ENCODE peak calls at places on chromosomes 11 and 22, in eight cellular contexts. G is CD8-positive, alpha-beta memory T cell; I is spleen; J is adrenal gland; F is H1; C is CD4-positive, alpha-beta T cell; V is HCT116; T is upper lobe of right lung. E is an unnamed sample. For H3K9me3, the result is how much of the 10 kb centered on the place peaks cover.

GRCh38 chr22:38760477-38761201 is 4.8 kb upstream of the SUN2 start:
- DNase-seq in G (no peak), I (no peak), J (no peak), F (no peak), C (no peak), V (no peak), T (no peak), E (no peak)

GRCh38 chr11:8649361-8649760 is 33.1 kb downstream of the TRIM66 start:
- DNase-seq in G (no peak), I (no peak), J (no peak), F (no peak), C (no peak), V (no peak), T (no peak), E (no peak)

GRCh38 chr22:27531782-27532530 is 269.6 kb downstream of the MN1 start:
- DNase-seq in G (no peak), I (no peak), J (no peak), F (no peak), C (no peak), V (no peak), T (no peak), E (no peak)

GRCh38 chr11:57493507-57494503 is 21.7 kb downstream of the SLC43A1 start:
- DNase-seq in G (peak), I (peak), J (peak), F (peak), C (peak), V (peak), T (peak), E (peak)

GRCh38 chr11:33575311-33575710 is 125.3 kb downstream of the C11orf91 start:
- DNase-seq in G (no peak), I (no peak), J (no peak), F (no peak), C (no peak), V (no peak), T (no peak), E (no peak)

GRCh38 chr22:43957871-43958270 is 2.6 kb downstream of the SAMM50 start:
- DNase-seq in G (no peak), I (no peak), J (peak), F (no peak), C (no peak), V (no peak), T (peak), E (no peak)

GRCh38 chr11:92702771-92703170 is 266.7 kb upstream of the MTNR1B start:
- DNase-seq in G (no peak), I (no peak), J (no peak), F (no peak), C (no peak), V (no peak), T (no peak), E (no peak)

GRCh38 chr11:61868601-61869476 is 22.5 kb downstream of the FADS3 start:
- DNase-seq in G (no peak), I (no peak), J (no peak), F (no peak), C (no peak), V (no peak), T (no peak), E (no peak)

GRCh38 chr11:680970-681369 is 14.1 kb downstream of the DEAF1 start:
- DNase-seq in G (no peak), I (no peak), J (no peak), F (no peak), C (no peak), V (no peak), T (no peak), E (no peak)

GRCh38 chr22:18104566-18104965 is 6.0 kb upstream of the TUBA8 start:
- DNase-seq in G (no peak), I (peak), J (no peak), F (no peak), C (no peak), V (no peak), T (no peak), E (no peak)

GRCh38 chr11:17547932-17548331 is 873 bp downstream of the OTOG start:
- DNase-seq in G (no peak), I (no peak), J (no peak), F (no peak), C (no peak), V (no peak), T (no peak), E (no peak)

GRCh38 chr11:1129666-1130160 is 28.0 kb upstream of the MUC5AC start:
- DNase-seq in G (no peak), I (no peak), J (no peak), F (no peak), C (no peak), V (no peak), T (no peak), E (no peak)

GRCh38 chr11:73257342-73258103 is 14.6 kb upstream of the P2RY6 start:
- DNase-seq in G (no peak), I (no peak), J (peak), F (no peak), C (peak), V (peak), T (peak), E (no peak)

GRCh38 chr11:126440792-126441514 is 85.5 kb downstream of the ST3GAL4 start:
- DNase-seq in G (peak), I (peak), J (peak), F (peak), C (peak), V (peak), T (peak), E (peak)

GRCh38 chr22:38088723-38089473 is 4.9 kb upstream of the SLC16A8 start:
- DNase-seq in G (no peak), I (no peak), J (no peak), F (no peak), C (no peak), V (no peak), T (no peak), E (no peak)

GRCh38 chr11:71060358-71060757 is 192.0 kb downstream of the SHANK2 start:
- DNase-seq in G (no peak), I (no peak), J (no peak), F (no peak), C (no peak), V (no peak), T (no peak), E (no peak)

GRCh38 chr11:76626921-76627391 is 43.6 kb downstream of the LRRC32 start:
- DNase-seq in G (no peak), I (no peak), J (no peak), F (no peak), C (no peak), V (no peak), T (no peak), E (no peak)

GRCh38 chr11:118102721-118103261 is 16.0 kb upstream of the SMIM35 start:
- DNase-seq in G (no peak), I (no peak), J (no peak), F (no peak), C (no peak), V (no peak), T (peak), E (no peak)

GRCh38 chr11:126930100-126930841 is 70.3 kb downstream of the KIRREL3 start:
- DNase-seq in G (no peak), I (no peak), J (no peak), F (no peak), C (no peak), V (no peak), T (no peak), E (no peak)

GRCh38 chr22:32218470-32218869 is 13.6 kb upstream of the RFPL2 start:
- DNase-seq in G (no peak), I (no peak), J (peak), F (no peak), C (no peak), V (no peak), T (no peak), E (no peak)

GRCh38 chr11:130189492-130190210 is 30.1 kb downstream of the ST14 start:
- DNase-seq in G (no peak), I (no peak), J (no peak), F (no peak), C (no peak), V (no peak), T (no peak), E (no peak)

GRCh38 chr11:43694477-43694876 is 13.9 kb downstream of the HSD17B12 start:
- DNase-seq in G (no peak), I (no peak), J (no peak), F (no peak), C (no peak), V (no peak), T (no peak), E (no peak)

GRCh38 chr11:77069336-77069968 is 2.7 kb downstream of the CAPN5 start:
- DNase-seq in G (no peak), I (no peak), J (no peak), F (no peak), C (no peak), V (no peak), T (peak), E (no peak)

GRCh38 chr11:83827940-83828554 is 541.9 kb upstream of the CCDC90B start:
- DNase-seq in G (no peak), I (no peak), J (no peak), F (no peak), C (no peak), V (peak), T (no peak), E (no peak)

GRCh38 chr11:75150879-75151278 is at the start of gene SLCO2B1:
- DNase-seq in G (no peak), I (no peak), J (peak), F (no peak), C (no peak), V (no peak), T (no peak), E (no peak)

DNA sequence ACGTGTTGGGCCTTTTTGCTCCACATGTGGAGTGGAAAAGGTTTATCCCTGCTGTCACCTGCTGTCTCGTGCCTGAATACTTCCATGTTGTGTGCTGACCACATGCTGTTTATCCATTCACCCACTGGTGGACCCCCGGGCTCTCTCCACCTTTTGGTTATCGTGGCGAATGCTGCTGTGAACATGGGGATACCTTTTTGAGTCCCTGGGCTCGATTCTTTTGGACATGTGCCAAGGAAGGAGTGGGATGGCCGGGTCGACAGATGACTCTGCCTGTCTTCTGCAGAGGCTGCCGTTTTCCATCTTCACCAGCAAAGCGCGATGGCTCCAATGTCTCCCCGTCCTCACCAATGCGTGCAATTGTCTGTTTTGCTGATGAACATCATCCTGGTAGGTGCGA is 758.8 kb downstream of the BRD1 start:
- DNase-seq in G (no peak), I (no peak), J (no peak), F (no peak), C (no peak), V (no peak), T (peak), E (no peak)
- H3K9me3 ChIP-seq in G (under half), I (under half), J (under half), F (under half), C (under half), V (under half), T (under half), E (under half)

GRCh38 chr22:47281126-47282106 is 519.0 kb downstream of the TBC1D22A start:
- DNase-seq in G (no peak), I (no peak), J (no peak), F (no peak), C (no peak), V (no peak), T (no peak), E (no peak)

GRCh38 chr22:47282851-47283250 is 520.4 kb downstream of the TBC1D22A start:
- DNase-seq in G (no peak), I (no peak), J (no peak), F (no peak), C (no peak), V (no peak), T (no peak), E (no peak)

GRCh38 chr22:47283616-47284270 is 521.3 kb downstream of the TBC1D22A start:
- DNase-seq in G (no peak), I (no peak), J (no peak), F (no peak), C (no peak), V (no peak), T (peak), E (no peak)

GRCh38 chr22:47284360-47284759 is 521.9 kb downstream of the TBC1D22A start:
- DNase-seq in G (no peak), I (no peak), J (no peak), F (no peak), C (no peak), V (no peak), T (no peak), E (no peak)

GRCh38 chr22:47282366-47282765 is 519.9 kb downstream of the TBC1D22A start:
- DNase-seq in G (no peak), I (no peak), J (no peak), F (no peak), C (no peak), V (no peak), T (peak), E (no peak)
- H3K9me3 ChIP-seq in G (under half), I (under half), J (under half), F (half or more), C (under half), V (under half), T (under half), E (under half)

GRCh38 chr22:49025791-49026475 is 801.7 kb downstream of the BRD1 start:
- DNase-seq in G (no peak), I (peak), J (no peak), F (no peak), C (no peak), V (no peak), T (peak), E (no peak)

GRCh38 chr22:49027122-49027670 is 800.5 kb downstream of the BRD1 start:
- DNase-seq in G (no peak), I (no peak), J (no peak), F (no peak), C (no peak), V (no peak), T (no peak), E (no peak)

GRCh38 chr22:49024775-49025440 is 802.8 kb downstream of the BRD1 start:
- DNase-seq in G (no peak), I (peak), J (no peak), F (no peak), C (no peak), V (no peak), T (peak), E (no peak)

GRCh38 chr22:49028111-49028510 is 799.6 kb downstream of the BRD1 start:
- DNase-seq in G (no peak), I (no peak), J (no peak), F (no peak), C (no peak), V (no peak), T (no peak), E (no peak)

GRCh38 chr22:49026476-49027121 is 801.1 kb downstream of the BRD1 start:
- DNase-seq in G (no peak), I (peak), J (no peak), F (no peak), C (no peak), V (no peak), T (no peak), E (no peak)
- H3K9me3 ChIP-seq in G (under half), I (under half), J (under half), F (under half), C (under half), V (under half), T (under half), E (under half)

GRCh38 chr11:19740586-19740985 is 27.9 kb downstream of the NAV2 start:
- DNase-seq in G (no peak), I (no peak), J (no peak), F (no peak), C (no peak), V (no peak), T (no peak), E (no peak)

GRCh38 chr11:19739872-19740271 is 27.2 kb downstream of the NAV2 start:
- DNase-seq in G (no peak), I (no peak), J (peak), F (no peak), C (no peak), V (no peak), T (no peak), E (no peak)

GRCh38 chr11:19744130-19744529 is 31.5 kb downstream of the NAV2 start:
- DNase-seq in G (no peak), I (no peak), J (no peak), F (no peak), C (no peak), V (no peak), T (no peak), E (no peak)

GRCh38 chr11:19743622-19744021 is 31.0 kb downstream of the NAV2 start:
- DNase-seq in G (no peak), I (no peak), J (no peak), F (no peak), C (no peak), V (no peak), T (no peak), E (no peak)

GRCh38 chr11:19742595-19743292 is 30.1 kb downstream of the NAV2 start:
- DNase-seq in G (peak), I (peak), J (peak), F (peak), C (peak), V (peak), T (peak), E (peak)
- H3K9me3 ChIP-seq in G (under half), I (under half), J (under half), F (under half), C (under half), V (under half), T (under half), E (under half)

GRCh38 chr11:79678780-79679468 is 238.1 kb upstream of the TENM4 start:
- DNase-seq in G (no peak), I (no peak), J (no peak), F (no peak), C (no peak), V (no peak), T (no peak), E (no peak)
- H3K9me3 ChIP-seq in G (under half), I (under half), J (under half), F (under half), C (under half), V (under half), T (under half), E (under half)

GRCh38 chr22:47512617-47513016 is 750.2 kb downstream of the TBC1D22A start:
- DNase-seq in G (no peak), I (no peak), J (no peak), F (no peak), C (no peak), V (no peak), T (no peak), E (no peak)

GRCh38 chr22:47515384-47516125 is 753.1 kb downstream of the TBC1D22A start:
- DNase-seq in G (no peak), I (no peak), J (no peak), F (no peak), C (no peak), V (no peak), T (no peak), E (no peak)

GRCh38 chr22:47517062-47517461 is 754.6 kb downstream of the TBC1D22A start:
- DNase-seq in G (no peak), I (no peak), J (no peak), F (no peak), C (no peak), V (no peak), T (no peak), E (no peak)
- H3K9me3 ChIP-seq in G (under half), I (under half), J (under half), F (half or more), C (under half), V (under half), T (under half), E (under half)

DNA sequence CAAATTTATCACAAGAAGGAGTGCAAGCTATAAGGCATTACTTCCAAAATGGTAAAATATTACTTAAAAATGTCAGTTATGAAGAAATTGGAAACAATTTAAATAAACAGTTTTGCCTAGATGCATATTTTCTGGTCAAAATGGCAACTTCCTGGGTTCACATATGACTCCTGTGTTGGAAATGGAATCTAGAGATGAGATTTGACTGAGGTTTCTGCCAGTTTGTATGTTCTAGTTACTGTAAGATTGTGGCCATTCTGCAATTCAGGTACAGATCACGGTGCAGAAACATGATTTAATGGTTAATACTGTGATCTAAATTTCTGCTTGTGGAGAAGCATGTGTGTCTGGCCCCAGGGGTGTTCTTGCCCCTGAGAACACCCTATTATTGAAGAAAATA is 3.4 kb upstream of the OR4C6 start:
- DNase-seq in G (no peak), I (no peak), J (no peak), F (no peak), C (no peak), V (no peak), T (no peak), E (no peak)
- H3K9me3 ChIP-seq in G (under half), I (under half), J (under half), F (under half), C (under half), V (under half), T (under half), E (under half)

GRCh38 chr22:47596176-47596690 is 833.8 kb downstream of the TBC1D22A start:
- DNase-seq in G (no peak), I (no peak), J (no peak), F (no peak), C (no peak), V (no peak), T (peak), E (no peak)
- H3K9me3 ChIP-seq in G (under half), I (under half), J (under half), F (half or more), C (under half), V (under half), T (under half), E (under half)

GRCh38 chr11:134532176-134532920 is 120.3 kb upstream of the B3GAT1 start:
- DNase-seq in G (no peak), I (peak), J (no peak), F (no peak), C (peak), V (no peak), T (peak), E (no peak)

GRCh38 chr11:134529212-134530096 is 117.4 kb upstream of the B3GAT1 start:
- DNase-seq in G (no peak), I (no peak), J (no peak), F (no peak), C (peak), V (no peak), T (peak), E (peak)

GRCh38 chr11:134532921-134533421 is 120.9 kb upstream of the B3GAT1 start:
- DNase-seq in G (no peak), I (peak), J (no peak), F (no peak), C (peak), V (no peak), T (peak), E (no peak)

GRCh38 chr11:134531331-134532135 is 119.5 kb upstream of the B3GAT1 start:
- DNase-seq in G (no peak), I (peak), J (no peak), F (no peak), C (peak), V (no peak), T (peak), E (no peak)

GRCh38 chr11:134530826-134531225 is 118.8 kb upstream of the B3GAT1 start:
- DNase-seq in G (no peak), I (peak), J (no peak), F (no peak), C (peak), V (no peak), T (peak), E (no peak)
- H3K9me3 ChIP-seq in G (under half), I (under half), J (under half), F (under half), C (under half), V (under half), T (under half), E (under half)